ENCODE peak calls at places on chromosomes 6 and 20, in nine cellular contexts. One of them, this sample, is unnamed. For H3K9me3, the result is how much of the 10 kb centered on the place peaks cover.

GRCh38 chr6:43096451-43097097 is 20.5 kb downstream of the PTK7 start:
- DNase-seq in DND-41: no peak
- DNase-seq in heart left ventricle: no peak
- DNase-seq in upper lobe of left lung: peak
- DNase-seq in ascending aorta: no peak
- DNase-seq in NT2/D1: no peak
- DNase-seq in cardiac muscle cell: peak
- DNase-seq in testis: no peak
- DNase-seq in stomach: peak
- DNase-seq in this sample: no peak

GRCh38 chr6:3906191-3907019 is 57.2 kb downstream of the FAM50B start:
- DNase-seq in DND-41: no peak
- DNase-seq in heart left ventricle: peak
- DNase-seq in upper lobe of left lung: no peak
- DNase-seq in ascending aorta: no peak
- DNase-seq in NT2/D1: no peak
- DNase-seq in cardiac muscle cell: no peak
- DNase-seq in testis: no peak
- DNase-seq in stomach: no peak
- DNase-seq in this sample: no peak

GRCh38 chr6:20770776-20771175 is 236.5 kb downstream of the CDKAL1 start:
- DNase-seq in DND-41: no peak
- DNase-seq in heart left ventricle: no peak
- DNase-seq in upper lobe of left lung: no peak
- DNase-seq in ascending aorta: no peak
- DNase-seq in NT2/D1: no peak
- DNase-seq in cardiac muscle cell: no peak
- DNase-seq in testis: no peak
- DNase-seq in stomach: no peak
- DNase-seq in this sample: no peak

GRCh38 chr20:64053841-64054661 is 4.6 kb upstream of the SOX18 start:
- DNase-seq in DND-41: no peak
- DNase-seq in heart left ventricle: peak
- DNase-seq in upper lobe of left lung: peak
- DNase-seq in ascending aorta: no peak
- DNase-seq in NT2/D1: no peak
- DNase-seq in cardiac muscle cell: peak
- DNase-seq in testis: no peak
- DNase-seq in stomach: no peak
- DNase-seq in this sample: no peak

GRCh38 chr6:143496974-143497373 is 14.5 kb downstream of the FUCA2 start:
- DNase-seq in DND-41: no peak
- DNase-seq in heart left ventricle: no peak
- DNase-seq in upper lobe of left lung: no peak
- DNase-seq in ascending aorta: no peak
- DNase-seq in NT2/D1: no peak
- DNase-seq in cardiac muscle cell: no peak
- DNase-seq in testis: no peak
- DNase-seq in stomach: no peak
- DNase-seq in this sample: no peak

GRCh38 chr6:166738361-166738760 is 111.3 kb upstream of the RPS6KA2 start:
- DNase-seq in DND-41: no peak
- DNase-seq in heart left ventricle: no peak
- DNase-seq in upper lobe of left lung: no peak
- DNase-seq in ascending aorta: no peak
- DNase-seq in NT2/D1: no peak
- DNase-seq in cardiac muscle cell: no peak
- DNase-seq in testis: no peak
- DNase-seq in stomach: no peak
- DNase-seq in this sample: no peak

GRCh38 chr6:17103715-17104114 is 1.9 kb downstream of the STMND1 start:
- DNase-seq in DND-41: no peak
- DNase-seq in heart left ventricle: no peak
- DNase-seq in upper lobe of left lung: no peak
- DNase-seq in ascending aorta: no peak
- DNase-seq in NT2/D1: no peak
- DNase-seq in cardiac muscle cell: no peak
- DNase-seq in testis: no peak
- DNase-seq in stomach: no peak
- DNase-seq in this sample: no peak

GRCh38 chr6:137160763-137161162 is 12.7 kb downstream of the IL22RA2 start:
- DNase-seq in DND-41: no peak
- DNase-seq in heart left ventricle: no peak
- DNase-seq in upper lobe of left lung: no peak
- DNase-seq in ascending aorta: no peak
- DNase-seq in NT2/D1: no peak
- DNase-seq in cardiac muscle cell: peak
- DNase-seq in testis: no peak
- DNase-seq in stomach: no peak
- DNase-seq in this sample: no peak

GRCh38 chr6:169811072-169811471 is 59.6 kb downstream of the ERMARD start:
- DNase-seq in DND-41: no peak
- DNase-seq in heart left ventricle: no peak
- DNase-seq in upper lobe of left lung: no peak
- DNase-seq in ascending aorta: no peak
- DNase-seq in NT2/D1: no peak
- DNase-seq in cardiac muscle cell: no peak
- DNase-seq in testis: no peak
- DNase-seq in stomach: no peak
- DNase-seq in this sample: no peak

GRCh38 chr20:50005378-50006020 is 22.7 kb downstream of the SNAI1 start:
- DNase-seq in DND-41: peak
- DNase-seq in heart left ventricle: no peak
- DNase-seq in upper lobe of left lung: no peak
- DNase-seq in ascending aorta: no peak
- DNase-seq in NT2/D1: no peak
- DNase-seq in cardiac muscle cell: peak
- DNase-seq in testis: no peak
- DNase-seq in stomach: no peak
- DNase-seq in this sample: no peak

GRCh38 chr6:82781805-82782204 is 283.8 kb downstream of the UBE3D start:
- DNase-seq in DND-41: no peak
- DNase-seq in heart left ventricle: no peak
- DNase-seq in upper lobe of left lung: no peak
- DNase-seq in ascending aorta: no peak
- DNase-seq in NT2/D1: no peak
- DNase-seq in cardiac muscle cell: no peak
- DNase-seq in testis: no peak
- DNase-seq in stomach: no peak
- DNase-seq in this sample: no peak

GRCh38 chr20:7031222-7031621 is 263.7 kb downstream of the BMP2 start:
- DNase-seq in DND-41: no peak
- DNase-seq in heart left ventricle: no peak
- DNase-seq in upper lobe of left lung: no peak
- DNase-seq in ascending aorta: no peak
- DNase-seq in NT2/D1: no peak
- DNase-seq in cardiac muscle cell: peak
- DNase-seq in testis: no peak
- DNase-seq in stomach: no peak
- DNase-seq in this sample: no peak
- H3K9me3 ChIP-seq in DND-41: under half
- H3K9me3 ChIP-seq in heart left ventricle: under half
- H3K9me3 ChIP-seq in upper lobe of left lung: under half
- H3K9me3 ChIP-seq in ascending aorta: under half
- H3K9me3 ChIP-seq in NT2/D1: under half
- H3K9me3 ChIP-seq in cardiac muscle cell: under half
- H3K9me3 ChIP-seq in testis: under half
- H3K9me3 ChIP-seq in stomach: under half
- H3K9me3 ChIP-seq in this sample: under half

GRCh38 chr6:84791927-84792326 is 27.5 kb upstream of the TBX18 start:
- DNase-seq in DND-41: no peak
- DNase-seq in heart left ventricle: no peak
- DNase-seq in upper lobe of left lung: no peak
- DNase-seq in ascending aorta: no peak
- DNase-seq in NT2/D1: no peak
- DNase-seq in cardiac muscle cell: no peak
- DNase-seq in testis: no peak
- DNase-seq in stomach: no peak
- DNase-seq in this sample: no peak

GRCh38 chr6:84788689-84789088 is 24.3 kb upstream of the TBX18 start:
- DNase-seq in DND-41: no peak
- DNase-seq in heart left ventricle: no peak
- DNase-seq in upper lobe of left lung: no peak
- DNase-seq in ascending aorta: no peak
- DNase-seq in NT2/D1: no peak
- DNase-seq in cardiac muscle cell: no peak
- DNase-seq in testis: no peak
- DNase-seq in stomach: no peak
- DNase-seq in this sample: no peak

GRCh38 chr6:84796343-84796742 is 31.9 kb upstream of the TBX18 start:
- DNase-seq in DND-41: no peak
- DNase-seq in heart left ventricle: no peak
- DNase-seq in upper lobe of left lung: no peak
- DNase-seq in ascending aorta: no peak
- DNase-seq in NT2/D1: no peak
- DNase-seq in cardiac muscle cell: no peak
- DNase-seq in testis: no peak
- DNase-seq in stomach: no peak
- DNase-seq in this sample: no peak

GRCh38 chr6:84789170-84789569 is 24.8 kb upstream of the TBX18 start:
- DNase-seq in DND-41: no peak
- DNase-seq in heart left ventricle: no peak
- DNase-seq in upper lobe of left lung: no peak
- DNase-seq in ascending aorta: no peak
- DNase-seq in NT2/D1: no peak
- DNase-seq in cardiac muscle cell: no peak
- DNase-seq in testis: no peak
- DNase-seq in stomach: no peak
- DNase-seq in this sample: no peak

DNA sequence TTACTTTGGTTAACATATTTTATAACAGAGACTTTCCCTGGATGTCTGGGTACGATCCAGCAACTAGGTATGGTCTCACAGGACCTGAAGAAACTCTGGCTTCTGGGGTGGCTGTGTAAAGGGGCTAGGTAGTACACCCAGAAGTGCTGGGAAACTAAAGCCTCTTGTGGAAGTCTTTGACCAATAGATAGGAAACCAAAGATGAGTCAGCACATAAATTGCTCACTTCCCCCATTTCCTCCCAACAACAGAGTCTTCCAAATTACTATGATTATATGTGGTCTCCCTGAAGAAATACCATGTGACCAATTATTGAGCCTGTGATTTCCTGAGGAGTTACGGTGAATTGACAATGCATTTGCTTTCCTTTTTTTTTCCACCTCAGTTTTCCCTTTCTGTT is 26.8 kb upstream of the TBX18 start:
- DNase-seq in DND-41: no peak
- DNase-seq in heart left ventricle: no peak
- DNase-seq in upper lobe of left lung: no peak
- DNase-seq in ascending aorta: no peak
- DNase-seq in NT2/D1: no peak
- DNase-seq in cardiac muscle cell: peak
- DNase-seq in testis: no peak
- DNase-seq in stomach: no peak
- DNase-seq in this sample: no peak
- H3K9me3 ChIP-seq in DND-41: under half
- H3K9me3 ChIP-seq in heart left ventricle: under half
- H3K9me3 ChIP-seq in upper lobe of left lung: under half
- H3K9me3 ChIP-seq in ascending aorta: under half
- H3K9me3 ChIP-seq in NT2/D1: under half
- H3K9me3 ChIP-seq in cardiac muscle cell: under half
- H3K9me3 ChIP-seq in testis: under half
- H3K9me3 ChIP-seq in stomach: under half
- H3K9me3 ChIP-seq in this sample: under half

DNA sequence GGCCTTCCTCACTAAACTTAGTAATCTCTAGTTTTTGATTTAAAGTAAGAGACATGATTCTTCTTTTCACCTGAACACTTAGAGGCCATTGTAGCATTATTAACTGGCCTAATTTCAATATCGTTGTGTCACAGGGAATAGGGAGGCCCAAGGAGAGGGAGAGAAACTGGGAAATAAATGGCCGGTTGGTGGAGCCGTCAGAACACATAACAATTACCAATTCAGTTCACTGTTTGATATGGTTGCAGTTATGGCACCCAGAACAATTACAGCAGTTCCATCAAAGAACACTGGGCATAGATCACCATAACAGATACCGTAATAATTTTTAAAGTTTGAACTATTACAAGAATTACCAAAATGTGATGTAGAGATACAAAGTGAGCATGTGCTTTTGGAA is 9.1 kb upstream of the GLYATL3 start:
- DNase-seq in DND-41: no peak
- DNase-seq in heart left ventricle: no peak
- DNase-seq in upper lobe of left lung: no peak
- DNase-seq in ascending aorta: no peak
- DNase-seq in NT2/D1: no peak
- DNase-seq in cardiac muscle cell: no peak
- DNase-seq in testis: no peak
- DNase-seq in stomach: no peak
- DNase-seq in this sample: no peak
- H3K9me3 ChIP-seq in DND-41: under half
- H3K9me3 ChIP-seq in heart left ventricle: under half
- H3K9me3 ChIP-seq in upper lobe of left lung: under half
- H3K9me3 ChIP-seq in ascending aorta: under half
- H3K9me3 ChIP-seq in NT2/D1: under half
- H3K9me3 ChIP-seq in cardiac muscle cell: under half
- H3K9me3 ChIP-seq in testis: under half
- H3K9me3 ChIP-seq in stomach: under half
- H3K9me3 ChIP-seq in this sample: under half

GRCh38 chr6:306641-307061 is 14.4 kb downstream of the DUSP22 start:
- DNase-seq in DND-41: no peak
- DNase-seq in heart left ventricle: no peak
- DNase-seq in upper lobe of left lung: peak
- DNase-seq in ascending aorta: no peak
- DNase-seq in NT2/D1: no peak
- DNase-seq in cardiac muscle cell: no peak
- DNase-seq in testis: no peak
- DNase-seq in stomach: peak
- DNase-seq in this sample: no peak
- H3K9me3 ChIP-seq in DND-41: under half
- H3K9me3 ChIP-seq in heart left ventricle: under half
- H3K9me3 ChIP-seq in upper lobe of left lung: under half
- H3K9me3 ChIP-seq in ascending aorta: under half
- H3K9me3 ChIP-seq in NT2/D1: under half
- H3K9me3 ChIP-seq in cardiac muscle cell: under half
- H3K9me3 ChIP-seq in testis: under half
- H3K9me3 ChIP-seq in stomach: under half
- H3K9me3 ChIP-seq in this sample: under half

This sample was measured in CD4-positive, alpha-beta T cell.